ENCODE peak calls at places on chromosomes 13 and 19, in four cellular contexts. Z, X, J and B are unnamed samples.
A peak's percentile ranks its signal among the peaks of the same experiment; 100 is the strongest.

GRCh38 chr13:43331676-43332075 is 308.3 kb downstream of the DNAJC15 start:
- DNase-seq in Z (no peak), X (no peak), J (no peak), B (peak; percentile 10)

GRCh38 chr19:18762125-18763023 is 28.7 kb downstream of the COMP start:
- DNase-seq in Z (no peak), X (peak; percentile 38), J (no peak), B (no peak)

GRCh38 chr19:48487944-48488343 is 18.8 kb downstream of the CYTH2 start:
- DNase-seq in Z (peak; percentile 88), X (no peak), J (no peak), B (peak; percentile 70)

GRCh38 chr19:4598712-4599111 is 39.2 kb upstream of the SEMA6B start:
- DNase-seq in Z (no peak), X (no peak), J (no peak), B (no peak)

GRCh38 chr13:61531383-61532065 is 115.9 kb upstream of the PCDH20 start:
- DNase-seq in Z (no peak), X (no peak), J (no peak), B (no peak)

GRCh38 chr19:18284710-18285430 is 3.4 kb upstream of the JUND start:
- DNase-seq in Z (no peak), X (no peak), J (no peak), B (no peak)

GRCh38 chr13:110812869-110813645 is 99.6 kb downstream of the ING1 start:
- DNase-seq in Z (no peak), X (no peak), J (no peak), B (no peak)

GRCh38 chr19:2083174-2083854 is 12.8 kb downstream of the MOB3A start:
- DNase-seq in Z (no peak), X (no peak), J (no peak), B (no peak)

GRCh38 chr19:13066231-13066630 is 36.4 kb downstream of the LYL1 start:
- DNase-seq in Z (no peak), X (no peak), J (no peak), B (no peak)

GRCh38 chr13:46389985-46390384 is 2.9 kb upstream of the RUBCNL start:
- DNase-seq in Z (no peak), X (no peak), J (no peak), B (no peak)

GRCh38 chr19:3821857-3822364 is 35.7 kb upstream of the MATK start:
- DNase-seq in Z (peak; percentile 67), X (peak; percentile 93), J (peak; percentile 91), B (peak; percentile 10)

GRCh38 chr19:5824791-5825577 is 14.5 kb downstream of the FUT6 start:
- DNase-seq in Z (no peak), X (no peak), J (no peak), B (no peak)

GRCh38 chr13:97125810-97126738 is 96.1 kb upstream of the MBNL2 start:
- DNase-seq in Z (no peak), X (no peak), J (no peak), B (peak; percentile 39)

GRCh38 chr19:55687281-55688172 is 12.5 kb downstream of the EPN1 start:
- DNase-seq in Z (no peak), X (no peak), J (no peak), B (no peak)

GRCh38 chr19:6767357-6768235 is at the start of gene SH2D3A:
- DNase-seq in Z (peak; percentile 96), X (peak; percentile 97), J (peak; percentile 96), B (peak; percentile 15)

GRCh38 chr19:17654993-17655392 is 33.2 kb downstream of the UNC13A start:
- DNase-seq in Z (peak; percentile 39), X (peak; percentile 50), J (peak; percentile 60), B (no peak)

GRCh38 chr13:73368608-73369007 is 309.8 kb downstream of the KLF5 start:
- DNase-seq in Z (peak; percentile 11), X (no peak), J (no peak), B (no peak)

GRCh38 chr13:23087884-23088283 is 92.9 kb upstream of the SGCG start:
- DNase-seq in Z (peak; percentile 17), X (peak; percentile 62), J (peak; percentile 13), B (peak; percentile 20)
- TF ChIP-seq USF2 in Z (no peak), X (no peak), J (no peak), B (no peak)

GRCh38 chr19:9848060-9848459 is 12.9 kb downstream of the PIN1 start:
- DNase-seq in Z (no peak), X (peak; percentile 77), J (no peak), B (no peak)
- TF ChIP-seq USF2 in Z (no peak), X (no peak), J (no peak), B (no peak)

GRCh38 chr13:41025518-41025917 is 6.4 kb upstream of the ELF1 start:
- DNase-seq in Z (no peak), X (no peak), J (no peak), B (no peak)
- TF ChIP-seq USF2 in Z (no peak), X (no peak), J (no peak), B (no peak)

DNA sequence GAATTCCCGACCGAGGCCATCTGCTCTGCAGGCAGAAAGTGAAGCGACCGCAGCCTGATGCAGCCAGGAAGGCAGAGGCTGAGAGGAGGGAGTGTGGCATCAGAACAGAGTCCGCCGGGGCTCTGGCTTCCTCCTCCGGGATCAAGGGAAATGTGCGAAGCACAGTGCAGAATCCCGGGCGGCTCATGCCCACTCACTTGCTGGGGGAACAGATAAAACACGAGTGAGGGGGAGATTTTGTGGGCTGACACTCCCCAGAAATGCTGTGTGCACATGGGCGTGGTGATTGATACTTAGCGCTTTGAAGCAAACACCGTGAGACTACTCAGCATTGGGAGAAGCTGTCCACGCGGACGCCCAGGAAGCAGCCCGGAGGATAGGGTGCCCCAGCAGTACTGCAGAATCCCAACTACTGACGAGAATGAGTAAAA is 75.3 kb upstream of the POMP start:
- DNase-seq in Z (no peak), X (peak; percentile 14), J (peak; percentile 41), B (peak; percentile 34)
- TF ChIP-seq USF2 in Z (no peak), X (no peak), J (no peak), B (no peak)

DNA sequence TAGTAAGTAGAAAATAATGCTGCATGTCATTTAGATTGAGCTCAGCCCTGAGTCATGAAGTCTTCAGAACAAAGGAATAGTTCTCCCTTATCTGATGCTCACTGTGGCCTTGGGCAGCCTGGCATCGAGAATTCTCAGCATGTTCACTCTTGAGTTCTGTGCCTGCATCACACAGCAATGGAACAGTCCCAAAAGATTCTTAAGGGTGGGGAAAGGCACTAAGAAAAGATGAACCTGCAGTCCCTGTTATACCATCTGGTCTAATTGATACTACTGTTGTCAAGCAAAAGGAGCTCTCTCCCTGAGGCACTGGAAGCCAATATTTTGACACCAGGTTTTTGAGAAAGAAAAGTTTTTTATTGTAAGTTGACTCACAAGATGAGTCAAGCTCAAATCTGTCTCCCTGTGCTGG is 38.2 kb upstream of the ZNF766 start:
- DNase-seq in Z (no peak), X (no peak), J (no peak), B (peak; percentile 1)
- TF ChIP-seq USF2 in Z (no peak), X (no peak), J (no peak), B (no peak)

GRCh38 chr19:11155373-11156120 is at the start of gene SPC24:
- DNase-seq in Z (peak; percentile 97), X (peak; percentile 96), J (peak; percentile 100), B (peak; percentile 99)

GRCh38 chr19:11164879-11165406 is 9.4 kb upstream of the SPC24 start:
- DNase-seq in Z (no peak), X (no peak), J (no peak), B (peak; percentile 61)

GRCh38 chr19:11164278-11164677 is 8.7 kb upstream of the SPC24 start:
- DNase-seq in Z (no peak), X (no peak), J (no peak), B (no peak)

GRCh38 chr19:11159598-11160001 is 4.0 kb upstream of the SPC24 start:
- DNase-seq in Z (no peak), X (no peak), J (no peak), B (peak; percentile 41)

DNA sequence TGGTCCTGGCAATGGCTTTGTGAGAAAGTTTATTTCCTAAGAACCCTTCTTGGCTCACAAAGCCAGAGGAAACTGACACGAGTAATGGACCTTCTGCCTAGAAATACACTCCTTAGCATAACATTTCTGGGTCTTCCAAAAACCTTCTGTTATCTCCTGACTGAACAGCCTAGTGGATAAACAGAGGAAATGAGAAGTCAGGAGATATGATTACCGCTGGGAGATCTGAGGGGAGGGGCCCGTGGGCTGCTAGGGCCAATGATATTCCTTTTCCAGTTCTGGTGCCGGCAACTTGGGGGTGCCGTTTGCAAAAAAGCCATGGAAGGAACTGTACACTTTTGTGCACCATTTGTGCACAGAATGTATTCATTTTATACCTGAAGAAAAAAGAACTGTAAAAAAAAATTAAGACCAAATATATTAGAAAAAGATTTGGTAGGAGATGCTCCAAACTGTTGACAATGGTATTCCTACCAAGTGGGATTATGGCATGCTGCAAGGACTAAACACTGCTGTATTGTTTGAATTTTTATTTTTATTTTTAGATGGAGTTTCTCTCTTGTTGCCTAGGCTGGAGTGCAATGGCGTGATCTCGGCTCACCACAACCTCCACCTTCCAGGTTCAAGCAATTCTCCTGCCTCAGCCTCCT is 4.7 kb upstream of the SPC24 start:
- DNase-seq in Z (no peak), X (no peak), J (peak; percentile 57), B (peak; percentile 73)
- TF ChIP-seq USF2 in Z (no peak), X (no peak), J (no peak), B (peak; percentile 39)